ENCODE peak calls at places on chromosomes 16 and 17, in six cellular contexts. J is stimulated activated CD8-positive, alpha-beta memory T cell treated with anti-CD3 and anti-CD28 coated beads, Interleukin-15, amount 100 ng/mL, for 4 hours; Q is hypothalamus; O is HTR-8/SVneo; U is A549; R is amniotic stem cell. Z is an unnamed sample.

GRCh38 chr16:20415541-20415940 is 6.2 kb downstream of the ACSM5 start:
- DNase-seq in O (no peak), R (no peak), Q (no peak), J (no peak), U (no peak), Z (no peak)

GRCh38 chr17:1227917-1228751 is 42.1 kb upstream of the BHLHA9 start:
- DNase-seq in J (no peak), U (no peak), R (no peak), Q (no peak), O (no peak), Z (peak; percentile 28)

GRCh38 chr16:54116126-54116525 is 170.5 kb downstream of the IRX3 start:
- DNase-seq in R (no peak), Q (no peak), J (no peak), U (no peak), O (no peak), Z (no peak)

GRCh38 chr16:27867122-27868110 is 196.1 kb downstream of the GSG1L start:
- DNase-seq in R (peak; percentile 10), U (peak; percentile 56), O (peak; percentile 62), Q (no peak), J (peak; percentile 7), Z (peak; percentile 89)

GRCh38 chr17:2982854-2983636 is 80.4 kb downstream of the OR1D5 start:
- DNase-seq in O (no peak), Q (peak; percentile 24), R (no peak), J (no peak), U (peak; percentile 89), Z (peak; percentile 98)

GRCh38 chr16:57372372-57373116 is at the start of gene CX3CL1:
- DNase-seq in U (no peak), Q (no peak), R (no peak), O (no peak), J (no peak), Z (peak; percentile 77)

GRCh38 chr17:55547027-55547670 is 35.9 kb upstream of the SMIM36 start:
- DNase-seq in Q (no peak), J (no peak), R (no peak), O (no peak), U (no peak), Z (no peak)

GRCh38 chr17:74296548-74296936 is 22.5 kb downstream of the DNAI2 start:
- DNase-seq in Q (peak; percentile 17), J (no peak), U (peak; percentile 60), R (no peak), O (peak; percentile 54), Z (peak; percentile 56)

GRCh38 chr16:588639-588888 is 1.3 kb upstream of the RAB40C start:
- DNase-seq in R (no peak), Q (peak; percentile 13), J (peak; percentile 48), U (no peak), O (no peak), Z (peak; percentile 47)

GRCh38 chr17:7477392-7478275 is 1.8 kb downstream of the ZBTB4 start:
- DNase-seq in R (peak; percentile 53), O (no peak), Q (no peak), U (no peak), J (no peak), Z (peak; percentile 87)

Z was measured in AG20443.